ENCODE peak calls at places on chromosome 21, in seven cellular contexts. One of them, this sample, is unnamed.

GRCh38 chr21:35509004-35509704 is 460.1 kb upstream of the RUNX1 start:
- DNase-seq in SK-N-SH: no peak
- DNase-seq in K562: no peak
- DNase-seq in GM12878: no peak
- DNase-seq in H1: no peak
- DNase-seq in HCT116: no peak
- DNase-seq in HepG2: no peak
- DNase-seq in this sample: no peak

GRCh38 chr21:27190601-27191000 is 223.7 kb upstream of the ADAMTS5 start:
- DNase-seq in GM12878: no peak
- DNase-seq in HepG2: no peak
- DNase-seq in HCT116: no peak
- DNase-seq in K562: no peak
- DNase-seq in H1: no peak
- DNase-seq in SK-N-SH: no peak
- DNase-seq in this sample: peak

GRCh38 chr21:42844411-42845113 is 34.8 kb downstream of the WDR4 start:
- DNase-seq in HCT116: no peak
- DNase-seq in K562: no peak
- DNase-seq in H1: no peak
- DNase-seq in HepG2: no peak
- DNase-seq in SK-N-SH: peak
- DNase-seq in GM12878: no peak
- DNase-seq in this sample: no peak

GRCh38 chr21:38478782-38479181 is 19.5 kb downstream of the ERG start:
- DNase-seq in SK-N-SH: no peak
- DNase-seq in HepG2: no peak
- DNase-seq in GM12878: no peak
- DNase-seq in K562: no peak
- DNase-seq in HCT116: no peak
- DNase-seq in H1: no peak
- DNase-seq in this sample: no peak

GRCh38 chr21:32249551-32250280 is 29.1 kb downstream of the MIS18A start:
- DNase-seq in H1: no peak
- DNase-seq in HCT116: no peak
- DNase-seq in SK-N-SH: no peak
- DNase-seq in K562: no peak
- DNase-seq in GM12878: no peak
- DNase-seq in HepG2: no peak
- DNase-seq in this sample: no peak

GRCh38 chr21:33682992-33683627 is 40.8 kb downstream of the ITSN1 start:
- DNase-seq in K562: peak
- DNase-seq in HepG2: peak
- DNase-seq in HCT116: peak
- DNase-seq in H1: peak
- DNase-seq in GM12878: no peak
- DNase-seq in SK-N-SH: no peak
- DNase-seq in this sample: no peak

GRCh38 chr21:14918542-14918941 is 146.3 kb downstream of the NRIP1 start:
- DNase-seq in SK-N-SH: no peak
- DNase-seq in GM12878: no peak
- DNase-seq in H1: no peak
- DNase-seq in HCT116: no peak
- DNase-seq in K562: peak
- DNase-seq in HepG2: no peak
- DNase-seq in this sample: peak

GRCh38 chr21:43287111-43287973 is 118.5 kb downstream of the CRYAA start:
- DNase-seq in H1: no peak
- DNase-seq in SK-N-SH: no peak
- DNase-seq in K562: no peak
- DNase-seq in HepG2: no peak
- DNase-seq in HCT116: no peak
- DNase-seq in GM12878: peak
- DNase-seq in this sample: no peak

GRCh38 chr21:25939396-25939761 is 204.6 kb downstream of the GABPA start:
- DNase-seq in K562: no peak
- DNase-seq in HCT116: no peak
- DNase-seq in HepG2: no peak
- DNase-seq in H1: no peak
- DNase-seq in SK-N-SH: no peak
- DNase-seq in GM12878: no peak
- DNase-seq in this sample: no peak

GRCh38 chr21:29092102-29092959 is 18.9 kb upstream of the CCT8 start:
- DNase-seq in HepG2: no peak
- DNase-seq in K562: no peak
- DNase-seq in SK-N-SH: no peak
- DNase-seq in H1: no peak
- DNase-seq in HCT116: no peak
- DNase-seq in GM12878: no peak
- DNase-seq in this sample: no peak

GRCh38 chr21:32921632-32922230 is 104.0 kb upstream of the OLIG2 start:
- DNase-seq in SK-N-SH: no peak
- DNase-seq in K562: peak
- DNase-seq in H1: peak
- DNase-seq in HepG2: no peak
- DNase-seq in HCT116: peak
- DNase-seq in GM12878: no peak
- DNase-seq in this sample: no peak

GRCh38 chr21:37742115-37742514 is 174.1 kb downstream of the KCNJ6 start:
- DNase-seq in HCT116: no peak
- DNase-seq in GM12878: no peak
- DNase-seq in K562: no peak
- DNase-seq in SK-N-SH: no peak
- DNase-seq in H1: no peak
- DNase-seq in HepG2: no peak
- DNase-seq in this sample: no peak

GRCh38 chr21:34147835-34148804 is 74.7 kb downstream of the MRPS6 start:
- DNase-seq in K562: no peak
- DNase-seq in H1: no peak
- DNase-seq in HepG2: no peak
- DNase-seq in SK-N-SH: no peak
- DNase-seq in GM12878: no peak
- DNase-seq in HCT116: no peak
- DNase-seq in this sample: no peak

GRCh38 chr21:28537371-28538079 is 455.2 kb downstream of the LTN1 start:
- DNase-seq in GM12878: no peak
- DNase-seq in HepG2: no peak
- DNase-seq in HCT116: no peak
- DNase-seq in SK-N-SH: no peak
- DNase-seq in K562: no peak
- DNase-seq in H1: no peak
- DNase-seq in this sample: no peak

GRCh38 chr21:18801468-18801867 is 397.9 kb upstream of the TMPRSS15 start:
- DNase-seq in HCT116: no peak
- DNase-seq in K562: no peak
- DNase-seq in SK-N-SH: peak
- DNase-seq in GM12878: no peak
- DNase-seq in H1: no peak
- DNase-seq in HepG2: no peak
- DNase-seq in this sample: peak

GRCh38 chr21:39681845-39682244 is 63.1 kb upstream of the IGSF5 start:
- DNase-seq in H1: no peak
- DNase-seq in GM12878: no peak
- DNase-seq in SK-N-SH: no peak
- DNase-seq in K562: no peak
- DNase-seq in HepG2: no peak
- DNase-seq in HCT116: no peak
- DNase-seq in this sample: no peak
- TF ChIP-seq JUND in H1: no peak
- TF ChIP-seq JUND in GM12878: no peak
- TF ChIP-seq JUND in SK-N-SH: no peak
- TF ChIP-seq JUND in K562: no peak
- TF ChIP-seq JUND in HepG2: no peak
- TF ChIP-seq JUND in HCT116: no peak
- TF ChIP-seq JUND in this sample: no peak

DNA sequence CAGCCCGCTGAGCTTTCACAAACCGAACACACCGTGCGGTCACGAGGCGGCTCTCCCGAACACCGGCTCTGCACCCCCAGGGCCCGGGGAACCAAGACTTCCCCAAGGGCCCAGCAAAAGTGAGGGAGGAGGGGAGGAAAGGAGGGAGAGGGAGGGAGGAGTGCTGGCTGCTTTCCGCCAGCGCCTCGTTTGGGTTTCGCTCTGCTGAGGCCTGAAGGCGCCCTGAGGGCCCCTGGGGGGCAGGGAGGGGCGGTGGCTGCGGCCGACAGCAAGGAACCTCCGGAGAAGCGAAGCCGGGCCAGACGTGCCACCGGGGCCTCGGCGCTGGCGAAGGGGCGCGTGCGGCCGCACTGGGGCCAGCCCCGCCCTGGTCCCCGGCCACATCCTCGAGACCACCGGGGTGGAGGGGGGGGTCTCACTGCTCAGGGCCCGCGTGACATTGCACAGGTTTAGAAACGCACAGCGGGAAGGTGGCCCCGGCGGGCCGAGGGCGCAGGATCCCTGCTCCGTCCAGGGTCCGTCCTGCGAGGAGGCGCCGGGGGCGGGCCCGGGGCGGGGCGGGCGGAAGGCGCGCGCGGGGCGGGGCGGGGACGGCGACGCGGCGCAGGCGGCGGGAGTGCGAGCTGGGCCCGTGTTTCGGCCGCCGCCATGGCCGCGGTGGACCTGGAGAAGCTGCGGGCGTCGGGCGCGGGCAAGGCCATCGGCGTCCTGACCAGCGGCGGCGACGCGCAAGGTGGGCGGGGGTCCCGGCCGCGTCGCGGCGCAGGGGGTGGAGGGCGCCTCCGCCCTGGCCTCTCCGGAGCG is at the start of gene PFKL:
- DNase-seq in HCT116: no peak
- DNase-seq in HepG2: peak
- DNase-seq in K562: peak
- DNase-seq in SK-N-SH: peak
- DNase-seq in H1: peak
- DNase-seq in GM12878: peak
- DNase-seq in this sample: peak
- TF ChIP-seq JUND in HCT116: no peak
- TF ChIP-seq JUND in HepG2: peak
- TF ChIP-seq JUND in K562: no peak
- TF ChIP-seq JUND in SK-N-SH: no peak
- TF ChIP-seq JUND in H1: no peak
- TF ChIP-seq JUND in GM12878: no peak
- TF ChIP-seq JUND in this sample: no peak

GRCh38 chr21:41623945-41624344 is 116.0 kb upstream of the TMPRSS2 start:
- DNase-seq in HepG2: no peak
- DNase-seq in SK-N-SH: no peak
- DNase-seq in H1: no peak
- DNase-seq in K562: no peak
- DNase-seq in GM12878: no peak
- DNase-seq in HCT116: no peak
- DNase-seq in this sample: no peak

GRCh38 chr21:41624674-41625310 is 116.8 kb upstream of the TMPRSS2 start:
- DNase-seq in HCT116: no peak
- DNase-seq in SK-N-SH: no peak
- DNase-seq in GM12878: no peak
- DNase-seq in HepG2: no peak
- DNase-seq in H1: no peak
- DNase-seq in K562: no peak
- DNase-seq in this sample: no peak

GRCh38 chr21:41621523-41621922 is 113.6 kb upstream of the TMPRSS2 start:
- DNase-seq in K562: no peak
- DNase-seq in SK-N-SH: no peak
- DNase-seq in HCT116: no peak
- DNase-seq in HepG2: no peak
- DNase-seq in GM12878: no peak
- DNase-seq in H1: no peak
- DNase-seq in this sample: no peak

GRCh38 chr21:41622201-41622600 is 114.2 kb upstream of the TMPRSS2 start:
- DNase-seq in SK-N-SH: no peak
- DNase-seq in GM12878: no peak
- DNase-seq in HCT116: no peak
- DNase-seq in HepG2: no peak
- DNase-seq in H1: no peak
- DNase-seq in K562: no peak
- DNase-seq in this sample: no peak

DNA sequence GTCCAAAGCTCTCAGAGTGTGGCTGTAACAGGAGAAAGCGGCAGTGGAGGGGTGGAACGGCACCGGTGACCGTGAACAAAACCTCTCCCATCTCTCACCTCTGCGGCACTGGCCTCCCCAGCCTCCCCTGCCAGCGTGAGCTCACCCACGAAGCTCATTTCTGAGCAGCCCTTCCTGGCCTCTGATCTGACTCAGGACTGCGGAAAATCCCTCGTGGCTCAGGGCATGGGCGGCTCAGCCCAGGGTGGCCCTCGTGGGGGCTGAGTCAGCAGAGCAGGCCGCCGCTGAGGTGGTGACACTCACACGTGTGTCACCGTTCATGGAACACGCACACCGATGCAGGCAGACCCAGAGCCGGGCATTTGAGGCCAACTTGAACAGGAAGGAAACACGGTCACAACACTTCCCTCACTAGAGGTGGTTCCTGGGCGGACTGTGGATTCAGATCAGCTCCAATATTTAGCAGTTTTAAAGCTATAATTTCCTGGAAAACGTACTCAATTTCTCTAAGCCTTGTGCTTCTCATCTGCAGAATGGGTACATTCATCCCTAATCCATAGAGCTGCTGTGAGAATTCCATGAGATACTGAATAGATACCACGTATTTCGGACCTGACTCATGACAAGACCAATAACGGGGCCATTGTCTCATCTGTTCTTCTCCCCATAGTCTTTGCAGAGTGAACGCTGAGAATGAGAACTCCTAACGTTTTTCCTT is 115.0 kb upstream of the TMPRSS2 start:
- DNase-seq in SK-N-SH: no peak
- DNase-seq in H1: no peak
- DNase-seq in HCT116: no peak
- DNase-seq in HepG2: no peak
- DNase-seq in K562: no peak
- DNase-seq in GM12878: no peak
- DNase-seq in this sample: no peak
- TF ChIP-seq JUND in SK-N-SH: no peak
- TF ChIP-seq JUND in H1: no peak
- TF ChIP-seq JUND in HCT116: no peak
- TF ChIP-seq JUND in HepG2: no peak
- TF ChIP-seq JUND in K562: no peak
- TF ChIP-seq JUND in GM12878: no peak
- TF ChIP-seq JUND in this sample: no peak

DNA sequence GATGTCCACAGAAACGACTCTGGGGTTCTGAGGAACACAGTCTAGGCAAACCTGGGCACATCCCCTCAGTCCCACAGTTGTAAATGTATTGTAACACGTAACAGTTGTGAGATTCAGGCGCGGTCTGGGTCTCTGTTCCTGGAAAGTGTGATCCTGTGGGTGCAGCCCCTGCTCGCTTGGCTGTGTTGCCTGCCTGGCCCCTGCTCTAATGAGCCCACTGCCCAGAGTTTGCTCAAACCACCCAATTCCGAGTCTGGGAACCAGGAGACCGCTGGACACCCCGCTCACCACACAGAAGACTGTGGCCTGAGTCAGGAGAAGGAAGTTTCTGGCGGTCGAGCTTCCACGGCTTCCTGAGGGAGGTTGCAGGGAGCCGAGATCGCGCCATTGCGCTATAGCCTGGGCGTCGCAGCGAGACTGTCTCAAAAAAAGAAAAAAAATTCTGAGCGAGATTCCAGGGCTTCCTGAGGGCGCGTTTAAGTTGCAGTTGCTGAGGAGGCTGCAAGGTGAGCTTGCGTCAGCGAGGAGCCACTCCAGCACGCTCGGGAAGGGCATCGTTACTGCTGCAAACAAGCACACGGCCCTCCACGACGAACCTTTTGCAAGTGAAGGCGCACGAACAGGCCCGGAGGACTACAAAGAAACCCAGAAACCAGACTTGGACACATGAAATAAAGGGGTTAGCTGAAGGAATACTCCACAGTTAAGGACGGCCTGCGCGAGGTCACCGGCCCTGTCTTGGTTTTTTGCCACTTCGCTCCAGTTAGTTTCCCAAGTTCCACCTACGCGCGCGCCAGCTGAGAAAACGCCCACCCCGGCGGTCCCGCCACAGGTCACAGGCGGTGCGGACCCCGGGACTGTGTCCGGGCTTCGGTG is 1.1 kb downstream of the C21orf58 start:
- DNase-seq in HepG2: no peak
- DNase-seq in K562: peak
- DNase-seq in H1: no peak
- DNase-seq in GM12878: no peak
- DNase-seq in HCT116: no peak
- DNase-seq in SK-N-SH: no peak
- DNase-seq in this sample: no peak
- TF ChIP-seq JUND in HepG2: no peak
- TF ChIP-seq JUND in K562: no peak
- TF ChIP-seq JUND in H1: no peak
- TF ChIP-seq JUND in GM12878: no peak
- TF ChIP-seq JUND in HCT116: no peak
- TF ChIP-seq JUND in SK-N-SH: no peak
- TF ChIP-seq JUND in this sample: no peak